ENCODE peak calls at places on chromosomes 7 and 10, in four cellular contexts. Q, N, M and U are unnamed samples.

GRCh38 chr7:101112233-101112632 is 14.7 kb upstream of the SERPINE1 start:
- DNase-seq in N (no peak), Q (no peak), M (no peak), U (no peak)

GRCh38 chr10:120963587-120964220 is 112.5 kb downstream of the WDR11 start:
- DNase-seq in M (no peak), Q (no peak), N (no peak), U (no peak)

GRCh38 chr10:11424456-11425287 is 186.8 kb downstream of the USP6NL start:
- DNase-seq in N (peak; percentile 32), Q (no peak), M (peak; percentile 54), U (no peak)

GRCh38 chr7:70392870-70393269 is 739.1 kb upstream of the GALNT17 start:
- DNase-seq in M (no peak), N (no peak), Q (no peak), U (no peak)

GRCh38 chr10:126597206-126597605 is 73.3 kb downstream of the C10orf90 start:
- DNase-seq in Q (no peak), M (no peak), N (no peak), U (no peak)

GRCh38 chr7:149283321-149283720 is 21.3 kb downstream of the ZNF783 start:
- DNase-seq in N (no peak), M (no peak), Q (no peak), U (no peak)

GRCh38 chr7:98719396-98719795 is 102.3 kb downstream of the NPTX2 start:
- DNase-seq in M (no peak), Q (no peak), N (no peak), U (no peak)

GRCh38 chr7:24029068-24029467 is 254.9 kb upstream of the NPY start:
- DNase-seq in M (no peak), Q (no peak), N (no peak), U (no peak)

GRCh38 chr10:58217612-58218011 is 50.1 kb downstream of the IPMK start:
- DNase-seq in N (no peak), Q (no peak), M (no peak), U (no peak)

GRCh38 chr7:27165089-27165654 is at the start of gene HOXA9:
- DNase-seq in M (no peak), Q (no peak), N (peak; percentile 87), U (no peak)

GRCh38 chr10:117218654-117219053 is 21.4 kb downstream of the KCNK18 start:
- DNase-seq in Q (no peak), M (no peak), N (no peak), U (no peak)

GRCh38 chr7:48924433-48924832 is at the start of gene CDC14C:
- DNase-seq in Q (no peak), M (no peak), N (no peak), U (no peak)

GRCh38 chr7:84714765-84715164 is 472.1 kb downstream of the SEMA3D start:
- DNase-seq in N (no peak), Q (no peak), M (no peak), U (no peak)

GRCh38 chr10:95655571-95656290 is 780 bp downstream of the ALDH18A1 start:
- DNase-seq in N (peak; percentile 19), Q (peak; percentile 43), M (no peak), U (no peak)

GRCh38 chr10:48902096-48902495 is 37.5 kb downstream of the LRRC18 start:
- DNase-seq in Q (no peak), M (no peak), N (no peak), U (no peak)

GRCh38 chr7:99375070-99375807 is 709 bp downstream of the ARPC1B start:
- DNase-seq in M (peak; percentile 80), N (peak; percentile 88), Q (peak; percentile 73), U (peak; percentile 62)

GRCh38 chr10:73588656-73589055 is 2.5 kb downstream of the USP54 start:
- DNase-seq in Q (no peak), M (no peak), N (no peak), U (no peak)

DNA sequence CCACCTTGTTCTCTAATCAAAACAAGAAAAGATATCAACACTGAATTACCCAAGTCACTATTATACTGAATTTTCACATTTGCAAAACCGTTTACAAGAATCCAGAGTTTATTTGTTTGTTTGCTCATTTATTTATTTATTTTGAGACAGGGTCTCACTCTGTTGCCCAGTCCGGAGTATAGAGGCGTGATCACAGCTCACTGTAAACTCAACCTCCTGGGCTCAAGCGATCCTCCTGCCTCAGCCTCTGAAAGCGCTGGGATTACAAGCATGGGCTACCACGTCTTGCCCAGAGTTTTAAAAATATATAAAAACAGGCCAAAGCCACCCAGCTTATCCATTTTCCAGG is 8.5 kb downstream of the CREB3L2 start:
- DNase-seq in Q (no peak), N (no peak), M (no peak), U (no peak)
- H3K4me1 ChIP-seq in Q (peaks cover 9% of the 10 kb centered on the region), N (peaks cover 26% of the 10 kb centered on the region), M (peaks cover 97% of the 10 kb centered on the region), U (peaks cover 34% of the 10 kb centered on the region)

GRCh38 chr10:132554991-132555647 is 17.5 kb downstream of the INPP5A start:
- DNase-seq in M (peak; percentile 52), N (peak; percentile 52), Q (peak; percentile 30), U (peak; percentile 33)

GRCh38 chr10:132551808-132552130 is 14.2 kb downstream of the INPP5A start:
- DNase-seq in N (no peak), Q (no peak), M (no peak), U (no peak)

GRCh38 chr10:132555648-132556575 is 18.3 kb downstream of the INPP5A start:
- DNase-seq in M (no peak), N (no peak), Q (no peak), U (no peak)

GRCh38 chr10:132556994-132557441 is 19.4 kb downstream of the INPP5A start:
- DNase-seq in N (no peak), Q (no peak), M (no peak), U (no peak)

GRCh38 chr10:132554053-132554990 is 16.7 kb downstream of the INPP5A start:
- DNase-seq in Q (no peak), N (no peak), M (peak; percentile 19), U (no peak)
- H3K4me1 ChIP-seq in Q (peaks cover 37% of the 10 kb centered on the region), N (no peaks in the 10 kb centered on the region), M (peaks cover 82% of the 10 kb centered on the region), U (peaks cover 50% of the 10 kb centered on the region)

DNA sequence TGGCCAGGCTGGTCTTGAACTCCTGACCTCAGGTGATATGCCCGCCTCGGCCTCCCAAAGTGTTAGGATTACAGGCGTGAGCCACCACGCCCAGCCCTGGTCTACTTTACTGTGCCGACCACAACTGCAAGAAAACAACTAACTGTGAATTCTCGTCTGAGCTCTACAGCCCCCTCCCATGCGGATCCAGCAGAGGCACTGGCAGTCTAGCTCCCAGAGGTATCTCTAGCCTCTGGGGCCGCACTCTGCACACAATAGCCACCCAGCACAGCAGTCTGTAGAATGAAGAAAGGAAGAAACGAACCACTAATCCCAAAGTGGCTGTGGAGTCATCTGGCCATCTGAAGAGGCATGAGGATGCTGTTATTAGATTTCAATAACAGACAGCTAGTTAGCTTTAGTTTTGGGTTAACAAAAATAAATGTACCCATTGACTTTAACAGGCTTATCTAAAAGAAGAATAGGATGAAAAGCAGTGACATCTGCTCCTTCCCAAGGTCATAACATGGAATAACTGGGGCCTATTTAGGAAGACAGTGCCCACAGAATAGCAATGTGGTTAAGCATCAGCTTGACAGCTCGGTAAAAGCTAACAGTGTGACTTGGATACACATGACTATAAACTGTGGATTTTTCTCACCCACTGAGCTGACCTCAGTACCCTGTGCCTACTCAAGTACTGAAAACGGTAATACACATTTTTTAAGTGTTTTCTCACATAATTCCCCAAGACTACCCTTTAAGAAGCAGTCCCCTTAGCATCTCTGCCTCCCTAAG is 131.9 kb downstream of the TNS3 start:
- DNase-seq in Q (no peak), N (no peak), M (no peak), U (no peak)
- H3K4me1 ChIP-seq in Q (no peaks in the 10 kb centered on the region), N (peaks cover 35% of the 10 kb centered on the region), M (peaks cover 98% of the 10 kb centered on the region), U (no peaks in the 10 kb centered on the region)

GRCh38 chr7:92769361-92769633 is 67.1 kb downstream of the CDK6 start:
- DNase-seq in M (no peak), N (no peak), Q (no peak), U (no peak)
- H3K4me1 ChIP-seq in M (peaks cover 31% of the 10 kb centered on the region), N (no peaks in the 10 kb centered on the region), Q (peaks cover 92% of the 10 kb centered on the region), U (peaks cover 7% of the 10 kb centered on the region)

DNA sequence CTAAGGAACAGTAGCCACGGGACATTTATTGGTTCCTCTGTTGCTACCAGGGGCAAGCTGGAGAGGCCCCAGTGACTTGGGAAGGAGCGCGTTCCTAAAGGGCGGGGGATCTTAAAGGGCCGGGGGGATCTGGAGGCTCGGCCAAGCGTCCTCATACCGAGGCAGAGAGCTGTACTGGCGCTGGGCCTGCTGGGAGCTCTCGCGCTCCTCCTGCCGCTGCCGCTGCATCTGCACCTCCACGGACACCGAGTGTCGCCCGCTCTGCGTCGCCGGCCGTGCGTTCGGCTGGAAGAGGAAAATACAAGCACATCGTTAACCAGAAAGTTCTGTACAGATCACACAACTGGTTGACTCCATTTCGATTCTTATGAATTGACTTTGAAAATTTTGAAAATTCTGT is 695.6 kb downstream of the PARD3 start:
- DNase-seq in Q (no peak), N (no peak), M (no peak), U (no peak)
- H3K4me1 ChIP-seq in Q (peaks cover 21% of the 10 kb centered on the region), N (no peaks in the 10 kb centered on the region), M (peaks cover 42% of the 10 kb centered on the region), U (no peaks in the 10 kb centered on the region)

DNA sequence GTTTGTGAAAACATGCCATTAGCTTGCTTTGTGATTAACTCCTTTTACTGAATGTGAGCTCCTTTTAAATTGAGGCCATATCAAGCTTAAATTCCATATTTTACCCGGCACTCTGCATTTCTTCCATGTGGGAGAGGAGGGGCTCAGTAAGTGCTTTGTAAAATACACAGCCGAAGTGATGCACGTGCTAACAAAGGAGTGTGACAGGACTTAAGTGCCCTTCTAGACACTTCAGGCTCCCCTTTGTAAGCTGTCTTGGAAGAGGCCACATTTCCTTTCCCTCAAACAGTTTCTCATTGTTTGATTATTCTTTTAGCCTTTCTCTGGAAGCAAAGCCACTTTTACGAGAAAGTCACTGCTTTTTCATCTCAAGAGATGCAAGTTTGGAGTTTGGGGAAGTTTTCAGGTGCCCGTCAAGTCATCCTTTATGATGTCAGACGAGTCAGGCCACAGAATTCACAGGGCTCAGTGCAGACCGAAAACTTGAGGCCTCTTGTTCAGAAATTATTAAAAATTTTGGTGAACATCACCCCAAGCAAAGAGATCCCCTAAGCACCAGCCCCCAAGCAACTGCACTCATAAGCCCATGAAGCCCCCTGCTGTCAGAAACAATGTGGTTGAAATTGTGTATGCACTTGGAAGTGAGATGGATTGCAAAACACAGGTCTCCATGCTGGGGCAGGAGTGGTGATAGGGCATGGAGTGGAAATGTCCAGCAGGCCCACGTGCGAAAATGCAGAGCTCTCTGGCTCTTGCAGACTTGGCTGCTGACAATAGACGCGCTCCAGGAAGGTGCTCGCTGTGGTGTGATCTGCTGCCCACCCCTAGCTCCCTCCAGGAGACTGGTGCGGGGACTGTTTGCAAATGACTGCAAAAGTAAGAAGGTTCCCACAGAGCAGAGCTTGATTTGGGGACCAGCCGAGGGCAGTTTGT is 11.5 kb downstream of the IKZF1 start:
- DNase-seq in M (no peak), N (no peak), Q (no peak), U (no peak)
- H3K4me1 ChIP-seq in M (peaks cover 6% of the 10 kb centered on the region), N (no peaks in the 10 kb centered on the region), Q (peaks cover 54% of the 10 kb centered on the region), U (peaks cover 99% of the 10 kb centered on the region)

GRCh38 chr10:13074562-13075451 is 25.2 kb upstream of the OPTN start:
- DNase-seq in N (peak; percentile 67), M (peak; percentile 68), Q (peak; percentile 60), U (peak; percentile 34)

GRCh38 chr10:13067431-13067830 is 32.5 kb upstream of the OPTN start:
- DNase-seq in Q (no peak), N (no peak), M (no peak), U (no peak)

GRCh38 chr10:13066527-13066926 is 33.4 kb upstream of the OPTN start:
- DNase-seq in N (no peak), Q (peak; percentile 8), M (no peak), U (no peak)

DNA sequence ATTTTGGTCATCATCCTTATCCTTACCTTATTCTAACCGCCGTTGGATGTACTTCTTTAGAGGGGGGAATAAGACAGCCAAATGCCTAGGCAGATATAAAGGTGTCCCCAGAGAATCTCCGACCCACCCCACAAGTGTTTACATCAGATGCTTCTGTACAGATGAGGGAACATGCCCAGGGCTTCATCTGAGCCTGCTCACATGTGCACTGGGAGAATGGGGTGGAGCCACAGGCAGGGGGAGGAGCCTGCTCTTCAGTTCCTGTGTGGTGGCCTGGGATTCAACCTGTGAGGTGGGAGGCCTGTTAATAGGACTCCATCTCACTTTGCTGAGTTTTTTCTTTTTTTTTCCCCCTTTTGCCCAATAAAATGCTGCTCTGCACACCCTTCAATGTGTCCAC is 27.6 kb upstream of the OPTN start:
- DNase-seq in M (no peak), N (no peak), Q (peak; percentile 9), U (no peak)
- H3K4me1 ChIP-seq in M (no peaks in the 10 kb centered on the region), N (no peaks in the 10 kb centered on the region), Q (no peaks in the 10 kb centered on the region), U (no peaks in the 10 kb centered on the region)